ENCODE peak calls at places on chromosomes 12 and 14, in seven cellular contexts. C, U, L, T, Q, J and I are unnamed samples.

GRCh38 chr12:104750061-104750460 is 208.0 kb downstream of the SLC41A2 start:
- DNase-seq in C (peak), U (no peak), L (no peak), T (no peak), Q (no peak), J (no peak), I (peak)

GRCh38 chr12:40158592-40159111 is 52.8 kb upstream of the SLC2A13 start:
- DNase-seq in C (peak), U (no peak), L (no peak), T (no peak), Q (no peak), J (no peak), I (peak)

GRCh38 chr14:38226366-38226765 is 18.7 kb downstream of the SSTR1 start:
- DNase-seq in C (no peak), U (no peak), L (no peak), T (no peak), Q (no peak), J (no peak), I (no peak)

GRCh38 chr12:120230326-120230973 is 29.5 kb upstream of the RPLP0 start:
- DNase-seq in C (peak), U (no peak), L (no peak), T (no peak), Q (peak), J (peak), I (peak)

GRCh38 chr14:51382506-51382905 is 142.5 kb downstream of the TMX1 start:
- DNase-seq in C (no peak), U (no peak), L (no peak), T (no peak), Q (no peak), J (no peak), I (no peak)

GRCh38 chr14:23445773-23446172 is 10.3 kb upstream of the MYH7 start:
- DNase-seq in C (no peak), U (no peak), L (no peak), T (no peak), Q (no peak), J (no peak), I (no peak)

GRCh38 chr14:68580676-68581075 is 212.2 kb downstream of the ZFP36L1 start:
- DNase-seq in C (no peak), U (no peak), L (no peak), T (no peak), Q (no peak), J (no peak), I (no peak)

GRCh38 chr12:127145929-127146789 is 1120.8 kb upstream of the TMEM132C start:
- DNase-seq in C (peak), U (peak), L (peak), T (peak), Q (peak), J (peak), I (peak)

GRCh38 chr12:128266559-128267245 is at the start of gene TMEM132C:
- DNase-seq in C (no peak), U (no peak), L (no peak), T (no peak), Q (no peak), J (no peak), I (no peak)

GRCh38 chr12:63764481-63764880 is 15.2 kb upstream of the RXYLT1 start:
- DNase-seq in C (no peak), U (no peak), L (no peak), T (no peak), Q (no peak), J (peak), I (no peak)

GRCh38 chr14:105885561-105886320 is 359.4 kb downstream of the TMEM121 start:
- DNase-seq in C (no peak), U (no peak), L (no peak), T (no peak), Q (no peak), J (peak), I (no peak)

GRCh38 chr12:123094349-123095073 is 56.4 kb downstream of the PITPNM2 start:
- DNase-seq in C (peak), U (no peak), L (no peak), T (no peak), Q (no peak), J (peak), I (no peak)

GRCh38 chr12:76883826-76884225 is 5.0 kb upstream of the CSRP2 start:
- DNase-seq in C (peak), U (no peak), L (no peak), T (no peak), Q (no peak), J (peak), I (no peak)

GRCh38 chr12:30696486-30696885 is 817 bp upstream of the IPO8 start:
- DNase-seq in C (no peak), U (peak), L (no peak), T (no peak), Q (no peak), J (no peak), I (no peak)

GRCh38 chr12:11998944-11999315 is 71.8 kb upstream of the BCL2L14 start:
- DNase-seq in C (no peak), U (no peak), L (no peak), T (no peak), Q (no peak), J (no peak), I (no peak)

GRCh38 chr12:7324176-7324575 is 20.3 kb downstream of the ACSM4 start:
- DNase-seq in C (no peak), U (no peak), L (no peak), T (no peak), Q (no peak), J (no peak), I (no peak)

GRCh38 chr12:52171950-52172512 is 19.8 kb downstream of the KRT80 start:
- DNase-seq in C (no peak), U (peak), L (no peak), T (no peak), Q (no peak), J (peak), I (no peak)

GRCh38 chr12:52317443-52318052 is 3.6 kb downstream of the KRT83 start:
- DNase-seq in C (no peak), U (no peak), L (no peak), T (no peak), Q (no peak), J (no peak), I (no peak)

GRCh38 chr14:102370305-102370809 is 7.6 kb downstream of the TECPR2 start:
- DNase-seq in C (no peak), U (no peak), L (no peak), T (no peak), Q (no peak), J (no peak), I (no peak)

GRCh38 chr12:30953257-30953656 is 26.7 kb downstream of the TSPAN11 start:
- DNase-seq in C (no peak), U (no peak), L (no peak), T (no peak), Q (no peak), J (no peak), I (no peak)

GRCh38 chr12:45762185-45763110 is 32.9 kb downstream of the ARID2 start:
- DNase-seq in C (peak), U (no peak), L (no peak), T (no peak), Q (peak), J (no peak), I (no peak)

GRCh38 chr12:16606201-16606849 is 363 bp upstream of the LMO3 start:
- DNase-seq in C (peak), U (no peak), L (no peak), T (no peak), Q (no peak), J (peak), I (peak)

GRCh38 chr12:110636516-110636915 is 22.6 kb downstream of the TCTN1 start:
- DNase-seq in C (no peak), U (no peak), L (no peak), T (no peak), Q (no peak), J (no peak), I (no peak)

GRCh38 chr12:34204830-34205285 is 182.6 kb downstream of the ALG10 start:
- DNase-seq in C (no peak), U (no peak), L (no peak), T (no peak), Q (no peak), J (no peak), I (no peak)

GRCh38 chr14:23513466-23514008 is 38.0 kb downstream of the ZFHX2 start:
- DNase-seq in C (no peak), U (no peak), L (no peak), T (no peak), Q (no peak), J (no peak), I (no peak)

GRCh38 chr12:105922670-105923102 is 216.1 kb downstream of the NUAK1 start:
- DNase-seq in C (peak), U (no peak), L (no peak), T (no peak), Q (no peak), J (no peak), I (no peak)

GRCh38 chr12:55688716-55689655 is 18.7 kb downstream of the ITGA7 start:
- DNase-seq in C (no peak), U (no peak), L (no peak), T (no peak), Q (no peak), J (no peak), I (no peak)